ENCODE peak calls at places on chromosomes 7 and 10, in seven cellular contexts. E is suprapubic skin, A is lower lobe of right lung, V is thoracic aorta, D is GM23248, C is HCT116, W is adipocyte. I is an unnamed sample. For H3K4me1 and H3K9me3, the result is how much of the 10 kb centered on the place peaks cover.

GRCh38 chr10:23439920-23440875 is 1.3 kb downstream of the OTUD1 start:
- DNase-seq in E (peak), A (peak), V (peak), D (peak), C (no peak), W (peak), I (peak)

GRCh38 chr7:123023126-123023525 is 27.6 kb upstream of the TAS2R16 start:
- DNase-seq in E (no peak), A (no peak), V (no peak), D (no peak), C (no peak), W (no peak), I (no peak)

GRCh38 chr7:157544226-157544625 is 207.4 kb downstream of the DNAJB6 start:
- DNase-seq in E (peak), A (peak), V (no peak), D (no peak), C (no peak), W (no peak), I (peak)

GRCh38 chr10:385571-386300 is 250.5 kb downstream of the ZMYND11 start:
- DNase-seq in E (no peak), A (no peak), V (no peak), D (no peak), C (no peak), W (no peak), I (no peak)

GRCh38 chr10:129365767-129366400 is 101.2 kb upstream of the MGMT start:
- DNase-seq in E (no peak), A (no peak), V (no peak), D (peak), C (peak), W (no peak), I (no peak)

GRCh38 chr10:19788075-19788686 is 28.1 kb upstream of the PLXDC2 start:
- DNase-seq in E (no peak), A (no peak), V (no peak), D (peak), C (no peak), W (peak), I (no peak)

GRCh38 chr10:47396311-47396717 is 12.2 kb upstream of the ZNF488 start:
- DNase-seq in E (no peak), A (no peak), V (no peak), D (no peak), C (no peak), W (no peak), I (no peak)

GRCh38 chr7:39432368-39432767 is 133.8 kb upstream of the YAE1 start:
- DNase-seq in E (no peak), A (no peak), V (no peak), D (no peak), C (no peak), W (no peak), I (no peak)

GRCh38 chr10:47414227-47414592 is 30.1 kb upstream of the ZNF488 start:
- DNase-seq in E (no peak), A (no peak), V (no peak), D (no peak), C (no peak), W (no peak), I (no peak)

GRCh38 chr10:72083234-72084093 is 4.9 kb downstream of the SPOCK2 start:
- DNase-seq in E (no peak), A (no peak), V (no peak), D (no peak), C (no peak), W (no peak), I (no peak)

GRCh38 chr10:101840102-101840684 is 3.4 kb downstream of the KCNIP2 start:
- DNase-seq in E (no peak), A (peak), V (no peak), D (peak), C (no peak), W (peak), I (no peak)

GRCh38 chr10:98308602-98309365 is 40.8 kb upstream of the LOXL4 start:
- DNase-seq in E (no peak), A (no peak), V (no peak), D (no peak), C (no peak), W (no peak), I (no peak)

GRCh38 chr10:60123172-60123571 is 216.8 kb upstream of the CCDC6 start:
- DNase-seq in E (no peak), A (no peak), V (no peak), D (peak), C (peak), W (peak), I (no peak)

GRCh38 chr10:34319197-34319846 is 495.8 kb downstream of the PARD3 start:
- DNase-seq in E (no peak), A (no peak), V (no peak), D (peak), C (peak), W (peak), I (no peak)

GRCh38 chr10:69468771-69469129 is 17.5 kb downstream of the TSPAN15 start:
- DNase-seq in E (no peak), A (no peak), V (no peak), D (no peak), C (no peak), W (no peak), I (no peak)

GRCh38 chr7:78709658-78710057 is 743.8 kb downstream of the MAGI2 start:
- DNase-seq in E (no peak), A (no peak), V (no peak), D (no peak), C (no peak), W (no peak), I (no peak)

GRCh38 chr7:149005427-149006344 is 22.6 kb downstream of the PDIA4 start:
- DNase-seq in E (peak), A (peak), V (no peak), D (peak), C (peak), W (peak), I (peak)

GRCh38 chr10:67815571-67816059 is 22.4 kb downstream of the DNAJC12 start:
- DNase-seq in E (no peak), A (no peak), V (no peak), D (no peak), C (no peak), W (no peak), I (no peak)

GRCh38 chr10:21495686-21496284 is 29.7 kb downstream of the SKIDA1 start:
- DNase-seq in E (peak), A (peak), V (peak), D (peak), C (peak), W (peak), I (peak)

GRCh38 chr10:3808689-3809199 is 23.7 kb upstream of the KLF6 start:
- DNase-seq in E (no peak), A (no peak), V (no peak), D (no peak), C (no peak), W (no peak), I (no peak)

GRCh38 chr7:90896458-90896857 is 300.3 kb downstream of the CDK14 start:
- DNase-seq in E (no peak), A (no peak), V (no peak), D (peak), C (no peak), W (peak), I (no peak)

GRCh38 chr10:71666607-71667373 is 52.8 kb downstream of the C10orf105 start:
- DNase-seq in E (no peak), A (no peak), V (no peak), D (no peak), C (no peak), W (no peak), I (no peak)

GRCh38 chr7:2725178-2726105 is 37.4 kb downstream of the AMZ1 start:
- DNase-seq in E (peak), A (peak), V (no peak), D (no peak), C (no peak), W (no peak), I (peak)

GRCh38 chr7:786472-787255 is 45.6 kb upstream of the SUN1 start:
- DNase-seq in E (peak), A (peak), V (no peak), D (peak), C (peak), W (peak), I (peak)

GRCh38 chr7:459584-460373 is 59.9 kb downstream of the PDGFA start:
- DNase-seq in E (no peak), A (peak), V (no peak), D (no peak), C (no peak), W (no peak), I (peak)

GRCh38 chr7:133504825-133505224 is 251.9 kb downstream of the EXOC4 start:
- DNase-seq in E (no peak), A (no peak), V (no peak), D (no peak), C (no peak), W (no peak), I (no peak)

GRCh38 chr10:79405221-79405994 is 40.0 kb downstream of the ZCCHC24 start:
- DNase-seq in E (peak), A (peak), V (no peak), D (no peak), C (no peak), W (no peak), I (peak)

GRCh38 chr7:154832557-154833138 is 170.3 kb downstream of the PAXIP1 start:
- DNase-seq in E (no peak), A (no peak), V (no peak), D (no peak), C (peak), W (no peak), I (no peak)

GRCh38 chr10:105837951-105838350 is 1196.9 kb downstream of the SORCS3 start:
- DNase-seq in E (no peak), A (no peak), V (no peak), D (peak), C (no peak), W (no peak), I (no peak)

GRCh38 chr10:126242352-126243260 is 145.7 kb downstream of the ADAM12 start:
- DNase-seq in E (peak), A (no peak), V (no peak), D (peak), C (no peak), W (peak), I (no peak)

DNA sequence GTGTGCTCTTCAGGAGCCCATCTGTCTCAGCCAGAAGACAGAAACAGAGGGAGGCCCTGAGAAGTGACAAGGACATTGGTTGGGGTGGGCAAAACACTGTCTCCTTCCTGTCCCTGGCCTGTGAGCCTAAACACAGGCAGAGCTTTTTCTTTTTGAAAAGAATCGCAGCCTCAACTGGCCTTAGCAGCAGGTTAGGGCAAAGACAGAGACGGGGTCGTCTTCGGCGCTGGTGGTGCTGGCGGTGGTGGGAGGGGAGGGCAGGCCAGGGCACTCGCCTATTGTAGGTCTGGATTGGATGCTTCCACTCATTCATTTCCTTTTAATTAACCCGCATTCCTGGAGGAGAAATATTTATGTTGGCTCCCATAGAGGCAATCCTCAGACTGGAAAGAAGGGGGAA is 22.5 kb downstream of the WNT8B start:
- DNase-seq in E (no peak), A (no peak), V (no peak), D (no peak), C (no peak), W (no peak), I (no peak)
- H3K4me3 ChIP-seq in E (no peak), A (no peak), V (no peak), D (no peak), C (no peak), W (no peak), I (no peak)

DNA sequence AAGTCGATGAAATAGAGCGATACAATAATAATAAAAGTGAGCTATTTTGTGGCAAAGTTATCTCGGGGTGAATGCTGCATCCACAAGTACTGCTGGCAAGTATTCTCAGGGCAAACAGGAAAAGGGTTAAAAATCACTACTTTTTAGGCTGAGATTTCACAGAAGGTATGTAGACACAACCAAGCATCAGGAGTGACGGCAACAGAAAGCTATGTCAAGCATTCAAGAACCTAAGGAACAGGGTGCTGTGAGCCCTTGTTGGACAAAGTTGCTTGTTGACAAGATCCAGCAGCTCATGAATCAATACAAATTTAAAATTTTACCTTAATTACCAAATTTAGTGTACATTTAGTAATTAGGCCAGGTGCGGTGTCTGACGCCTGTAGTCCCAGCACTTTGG is 41.2 kb upstream of the C1QL3 start:
- DNase-seq in E (no peak), A (no peak), V (no peak), D (no peak), C (no peak), W (no peak), I (no peak)
- H3K4me1 ChIP-seq in E (under half), A (under half), V (under half), D (under half), C (under half), W (under half), I (under half)

DNA sequence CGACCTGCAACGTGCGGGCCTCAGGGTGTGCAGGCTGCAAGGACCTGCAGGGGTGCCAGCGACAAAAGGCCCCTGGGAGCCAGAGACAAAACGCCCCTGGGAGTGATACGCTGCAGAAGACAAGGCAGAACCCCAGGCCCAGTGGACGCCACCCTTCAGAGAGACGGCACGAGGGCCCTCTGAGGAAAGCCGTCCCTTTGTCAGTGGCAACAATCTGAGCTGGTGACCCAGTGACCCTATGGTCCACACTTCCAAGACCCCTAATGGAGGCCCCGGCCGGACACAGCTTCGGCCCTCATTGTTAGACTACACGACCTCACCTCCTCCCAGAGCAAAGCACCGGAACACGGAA is 205.0 kb upstream of the PPP2R2D start:
- DNase-seq in E (no peak), A (no peak), V (no peak), D (no peak), C (no peak), W (no peak), I (no peak)
- H3K9me3 ChIP-seq in E (under half), A (under half), V (under half), D (under half), C (under half), W (under half), I (under half)

GRCh38 chr10:103141950-103142349 is 51.1 kb downstream of the NT5C2 start:
- DNase-seq in E (no peak), A (no peak), V (no peak), D (no peak), C (no peak), W (no peak), I (no peak)

GRCh38 chr10:103144086-103144485 is 49.0 kb downstream of the NT5C2 start:
- DNase-seq in E (no peak), A (no peak), V (no peak), D (no peak), C (no peak), W (peak), I (no peak)

GRCh38 chr10:103147645-103148044 is 45.4 kb downstream of the NT5C2 start:
- DNase-seq in E (no peak), A (no peak), V (no peak), D (no peak), C (no peak), W (no peak), I (no peak)

GRCh38 chr10:103145046-103145445 is 48.0 kb downstream of the NT5C2 start:
- DNase-seq in E (no peak), A (no peak), V (no peak), D (peak), C (no peak), W (peak), I (no peak)

DNA sequence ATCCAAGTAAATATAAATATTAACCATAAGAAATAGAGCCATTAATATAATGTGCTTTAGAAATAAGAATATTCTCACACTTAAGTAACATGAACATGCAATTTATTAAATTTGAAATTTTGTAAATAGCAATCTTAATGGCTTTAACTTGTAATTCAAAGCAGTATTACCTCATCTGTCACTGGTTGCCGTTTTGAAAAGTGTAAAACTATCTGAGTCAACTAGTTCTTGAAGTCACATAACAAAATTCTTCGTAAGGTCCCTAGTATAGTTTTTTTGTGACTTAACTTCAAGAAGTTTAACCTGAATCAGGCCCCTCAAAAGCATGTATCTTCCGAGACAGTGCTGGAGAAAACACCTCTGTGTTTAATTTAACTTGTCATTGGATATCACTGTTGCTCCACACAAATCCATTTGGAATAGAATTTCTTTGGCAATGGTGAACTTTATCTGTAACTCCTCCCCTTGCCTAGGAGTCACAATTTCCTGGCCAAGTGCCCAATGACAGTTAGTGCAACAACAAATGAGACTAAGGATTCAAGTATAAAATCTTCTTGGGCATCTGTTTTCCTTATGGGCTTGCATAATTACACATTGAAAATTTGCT is 47.1 kb downstream of the NT5C2 start:
- DNase-seq in E (peak), A (no peak), V (peak), D (peak), C (peak), W (peak), I (no peak)
- H3K4me3 ChIP-seq in E (no peak), A (no peak), V (peak), D (peak), C (no peak), W (peak), I (no peak)

GRCh38 chr7:29502133-29502532 is 61.5 kb upstream of the PRR15 start:
- DNase-seq in E (no peak), A (no peak), V (no peak), D (no peak), C (no peak), W (no peak), I (no peak)
- H3K4me1 ChIP-seq in E (under half), A (under half), V (under half), D (under half), C (under half), W (under half), I (under half)

GRCh38 chr10:94027197-94027596 is 33.5 kb downstream of the PLCE1 start:
- DNase-seq in E (no peak), A (no peak), V (no peak), D (peak), C (no peak), W (no peak), I (no peak)
- H3K9me3 ChIP-seq in E (under half), A (under half), V (under half), D (under half), C (under half), W (under half), I (under half)

GRCh38 chr7:42338231-42339222 is 101.5 kb upstream of the GLI3 start:
- DNase-seq in E (no peak), A (no peak), V (no peak), D (peak), C (no peak), W (peak), I (no peak)
- H3K4me3 ChIP-seq in E (no peak), A (no peak), V (no peak), D (peak), C (no peak), W (peak), I (no peak)

GRCh38 chr10:28808693-28809092 is 131.4 kb downstream of the BAMBI start:
- DNase-seq in E (no peak), A (no peak), V (no peak), D (no peak), C (no peak), W (no peak), I (no peak)

GRCh38 chr10:28810062-28810870 is 132.9 kb downstream of the BAMBI start:
- DNase-seq in E (no peak), A (no peak), V (no peak), D (no peak), C (no peak), W (peak), I (no peak)

GRCh38 chr10:28815681-28816080 is 138.4 kb downstream of the BAMBI start:
- DNase-seq in E (no peak), A (no peak), V (no peak), D (no peak), C (no peak), W (no peak), I (no peak)

GRCh38 chr10:28811639-28812349 is 134.5 kb downstream of the BAMBI start:
- DNase-seq in E (no peak), A (no peak), V (no peak), D (no peak), C (no peak), W (no peak), I (no peak)

DNA sequence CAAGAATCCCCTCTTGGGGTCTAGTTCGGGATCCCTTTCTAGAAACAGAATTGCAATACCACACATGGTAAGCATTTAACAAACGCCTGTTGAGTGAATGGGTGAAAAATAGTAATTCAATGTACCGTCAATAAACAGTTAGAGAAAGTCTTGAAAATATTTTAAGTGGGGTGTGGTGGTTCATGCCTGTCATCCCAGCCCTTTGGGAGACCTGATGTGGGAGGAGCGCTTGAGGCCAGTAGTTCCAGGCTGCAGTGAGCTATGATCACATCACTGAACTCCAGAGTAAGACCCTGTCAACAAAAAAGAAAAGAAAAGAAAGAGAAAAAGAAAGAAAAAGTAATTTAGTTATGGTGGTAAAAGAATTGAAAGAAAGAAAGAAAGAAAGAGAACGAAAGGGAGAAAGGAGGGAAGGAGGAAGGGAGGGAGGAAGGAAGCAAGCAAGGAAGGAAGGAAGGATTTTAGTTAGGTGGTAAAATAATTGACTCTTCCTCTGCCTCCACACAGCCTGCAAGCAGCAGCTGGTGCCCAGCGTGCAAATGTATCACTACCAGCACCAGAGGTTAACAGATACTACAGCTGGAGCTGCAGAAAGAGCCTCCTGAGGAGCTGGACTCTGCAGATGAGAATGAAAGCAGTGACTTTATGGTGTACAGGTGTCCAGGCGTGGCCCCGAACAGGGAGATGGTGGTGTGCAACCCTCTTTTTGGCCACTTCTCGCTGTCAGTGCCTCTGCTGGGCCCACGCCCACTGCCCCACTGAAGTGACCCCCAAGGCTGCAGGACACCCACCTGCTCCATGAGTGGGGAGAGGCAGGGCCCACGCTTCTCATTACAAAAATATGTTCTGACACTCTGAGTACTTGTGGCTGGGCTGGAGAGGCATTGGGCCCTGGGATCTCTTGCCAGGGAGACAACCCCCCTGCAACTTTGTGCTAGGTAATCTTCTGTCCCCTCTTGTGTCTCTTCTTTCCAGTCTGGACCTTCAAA is 135.4 kb downstream of the BAMBI start:
- DNase-seq in E (no peak), A (no peak), V (no peak), D (no peak), C (no peak), W (no peak), I (no peak)
- H3K4me1 ChIP-seq in E (under half), A (under half), V (under half), D (under half), C (under half), W (under half), I (under half)